ENCODE peak calls at places on chromosomes 5 and 9, in six cellular contexts. Y is SJSA1, W is RWPE1, L is foreskin fibroblast, N is colonic mucosa, C is bronchial epithelial cell. T is an unnamed sample.
A peak's percentile ranks its signal among the peaks of the same experiment; 100 is the strongest.

GRCh38 chr5:1152156-1152555 is 40.3 kb upstream of the SLC12A7 start:
- DNase-seq in Y (peak; percentile 95), W (no peak), L (no peak), N (no peak), C (no peak), T (no peak)

GRCh38 chr5:67879619-67880357 is 335.8 kb upstream of the PIK3R1 start:
- DNase-seq in Y (no peak), W (peak; percentile 81), L (peak; percentile 69), N (no peak), C (peak; percentile 78), T (no peak)

GRCh38 chr5:132283423-132284043 is 10.7 kb upstream of the SLC22A4 start:
- DNase-seq in Y (peak; percentile 72), W (no peak), L (peak; percentile 67), N (no peak), C (peak; percentile 50), T (peak; percentile 59)

GRCh38 chr5:112417931-112418358 is 1.1 kb downstream of the EPB41L4A start:
- DNase-seq in Y (no peak), W (peak; percentile 30), L (peak; percentile 35), N (peak; percentile 62), C (peak; percentile 82), T (peak; percentile 49)

GRCh38 chr9:85603920-85604319 is 137.8 kb downstream of the AGTPBP1 start:
- DNase-seq in Y (no peak), W (no peak), L (no peak), N (no peak), C (no peak), T (no peak)

GRCh38 chr9:131395027-131395744 is 1.3 kb downstream of the PRRC2B start:
- DNase-seq in Y (no peak), W (peak; percentile 72), L (peak; percentile 50), N (peak; percentile 68), C (peak; percentile 70), T (peak; percentile 69)

GRCh38 chr9:121885345-121885901 is 207.7 kb downstream of the TTLL11 start:
- DNase-seq in Y (no peak), W (no peak), L (no peak), N (no peak), C (no peak), T (no peak)

GRCh38 chr9:129482521-129483466 is 138.1 kb downstream of the C9orf50 start:
- DNase-seq in Y (peak; percentile 91), W (peak; percentile 93), L (peak; percentile 98), N (peak; percentile 90), C (peak; percentile 52), T (peak; percentile 92)

GRCh38 chr5:41869150-41869738 is 981 bp downstream of the OXCT1 start:
- DNase-seq in Y (peak; percentile 49), W (peak; percentile 49), L (peak; percentile 62), N (peak; percentile 24), C (peak; percentile 18), T (peak; percentile 67)

GRCh38 chr9:3879731-3880493 is 354.1 kb upstream of the RFX3 start:
- DNase-seq in Y (no peak), W (no peak), L (no peak), N (no peak), C (peak; percentile 81), T (no peak)

GRCh38 chr5:82274343-82275266 is 3.5 kb downstream of the RPS23 start:
- DNase-seq in Y (no peak), W (peak; percentile 18), L (peak; percentile 31), N (no peak), C (no peak), T (no peak)

GRCh38 chr5:96257904-96258303 is 175.1 kb downstream of the PCSK1 start:
- DNase-seq in Y (peak; percentile 79), W (no peak), L (peak; percentile 61), N (no peak), C (peak; percentile 57), T (no peak)

GRCh38 chr5:168048486-168048885 is 243.0 kb upstream of the WWC1 start:
- DNase-seq in Y (no peak), W (no peak), L (no peak), N (no peak), C (no peak), T (no peak)

GRCh38 chr5:67238191-67238590 is 41.6 kb upstream of the CD180 start:
- DNase-seq in Y (peak; percentile 95), W (peak; percentile 40), L (peak; percentile 87), N (no peak), C (no peak), T (no peak)

GRCh38 chr5:57366744-57367143 is 115.9 kb downstream of the ACTBL2 start:
- DNase-seq in Y (no peak), W (peak; percentile 91), L (peak; percentile 52), N (no peak), C (peak; percentile 93), T (no peak)

GRCh38 chr5:160421625-160422258 is at the start of gene PTTG1:
- DNase-seq in Y (peak; percentile 99), W (peak; percentile 96), L (peak; percentile 99), N (peak; percentile 98), C (peak; percentile 94), T (peak; percentile 98)